ENCODE peak calls at places on chromosomes 4 and X, in eight cellular contexts. H is sigmoid colon, I is aorta, C is pancreas, L is HCT116, R is tibial artery, U is GM23248, P is right cardiac atrium. N is an unnamed sample.

GRCh38 chrX:41734530-41734929 is 10.5 kb downstream of the GPR82 start:
- DNase-seq in H (no peak), I (no peak), C (no peak), L (peak), R (no peak), U (peak), P (no peak), N (no peak)

GRCh38 chrX:76026751-76027150 is 146.1 kb upstream of the PBDC1 start:
- DNase-seq in H (no peak), I (no peak), C (no peak), L (no peak), R (no peak), U (no peak), P (no peak), N (no peak)

GRCh38 chr4:168604496-168605373 is 107.9 kb downstream of the PALLD start:
- DNase-seq in H (peak), I (no peak), C (no peak), L (peak), R (no peak), U (peak), P (no peak), N (peak)

GRCh38 chrX:84186603-84187358 is 1.2 kb downstream of the RPS6KA6 start:
- DNase-seq in H (no peak), I (no peak), C (no peak), L (no peak), R (no peak), U (peak), P (no peak), N (no peak)

GRCh38 chr4:48483777-48484493 is 792 bp downstream of the SLC10A4 start:
- DNase-seq in H (no peak), I (peak), C (no peak), L (no peak), R (no peak), U (peak), P (peak), N (peak)

GRCh38 chrX:48522291-48522690 is 683 bp downstream of the EBP start:
- DNase-seq in H (peak), I (no peak), C (no peak), L (no peak), R (no peak), U (no peak), P (no peak), N (no peak)

GRCh38 chrX:97527725-97528124 is 644.0 kb downstream of the RPA4 start:
- DNase-seq in H (no peak), I (no peak), C (no peak), L (no peak), R (no peak), U (no peak), P (no peak), N (no peak)

GRCh38 chr4:19429684-19430083 is 822.0 kb upstream of the SLIT2 start:
- DNase-seq in H (no peak), I (no peak), C (no peak), L (no peak), R (no peak), U (no peak), P (no peak), N (no peak)

GRCh38 chr4:147057631-147057980 is 111.9 kb upstream of the TTC29 start:
- DNase-seq in H (no peak), I (no peak), C (no peak), L (no peak), R (no peak), U (peak), P (no peak), N (no peak)

GRCh38 chr4:5040839-5041238 is 10.4 kb upstream of the STK32B start:
- DNase-seq in H (no peak), I (no peak), C (no peak), L (no peak), R (no peak), U (no peak), P (no peak), N (no peak)

GRCh38 chrX:19040373-19040772 is 56.5 kb upstream of the PHKA2 start:
- DNase-seq in H (no peak), I (no peak), C (no peak), L (peak), R (no peak), U (no peak), P (no peak), N (no peak)

GRCh38 chr4:182748949-182749348 is 168.2 kb downstream of the DCTD start:
- DNase-seq in H (no peak), I (no peak), C (no peak), L (no peak), R (no peak), U (peak), P (no peak), N (no peak)

GRCh38 chrX:119817130-119817690 is 25.8 kb upstream of the RPL39 start:
- DNase-seq in H (no peak), I (no peak), C (no peak), L (no peak), R (no peak), U (peak), P (no peak), N (no peak)

GRCh38 chrX:103212749-103213457 is 2.0 kb upstream of the BEX4 start:
- DNase-seq in H (no peak), I (no peak), C (no peak), L (no peak), R (no peak), U (no peak), P (no peak), N (no peak)

DNA sequence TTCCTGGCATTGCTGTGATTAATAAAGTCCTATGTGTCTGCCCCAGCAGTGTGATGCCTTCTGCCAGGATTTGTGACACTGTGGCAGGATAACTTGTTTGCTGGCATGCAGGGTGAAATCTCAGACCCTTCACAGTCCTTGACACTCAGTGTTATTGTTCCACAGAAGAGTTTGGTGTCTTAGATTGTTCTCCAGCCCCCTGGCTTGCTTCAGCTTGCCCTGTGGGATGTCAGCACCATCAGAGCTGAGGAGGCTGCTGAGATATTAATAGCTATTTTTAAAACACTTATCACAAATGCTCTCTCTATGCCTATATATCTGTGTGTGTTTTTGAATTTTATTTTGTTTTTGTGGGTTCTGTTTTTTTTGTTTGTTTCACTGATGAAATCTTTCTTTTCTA is 136.9 kb downstream of the TSPAN5 start:
- DNase-seq in H (no peak), I (no peak), C (no peak), L (no peak), R (no peak), U (no peak), P (no peak), N (peak)
- H3K27ac ChIP-seq in H (no peak), I (no peak), C (no peak), L (no peak), R (no peak), U (peak), P (no peak), N (no peak)

DNA sequence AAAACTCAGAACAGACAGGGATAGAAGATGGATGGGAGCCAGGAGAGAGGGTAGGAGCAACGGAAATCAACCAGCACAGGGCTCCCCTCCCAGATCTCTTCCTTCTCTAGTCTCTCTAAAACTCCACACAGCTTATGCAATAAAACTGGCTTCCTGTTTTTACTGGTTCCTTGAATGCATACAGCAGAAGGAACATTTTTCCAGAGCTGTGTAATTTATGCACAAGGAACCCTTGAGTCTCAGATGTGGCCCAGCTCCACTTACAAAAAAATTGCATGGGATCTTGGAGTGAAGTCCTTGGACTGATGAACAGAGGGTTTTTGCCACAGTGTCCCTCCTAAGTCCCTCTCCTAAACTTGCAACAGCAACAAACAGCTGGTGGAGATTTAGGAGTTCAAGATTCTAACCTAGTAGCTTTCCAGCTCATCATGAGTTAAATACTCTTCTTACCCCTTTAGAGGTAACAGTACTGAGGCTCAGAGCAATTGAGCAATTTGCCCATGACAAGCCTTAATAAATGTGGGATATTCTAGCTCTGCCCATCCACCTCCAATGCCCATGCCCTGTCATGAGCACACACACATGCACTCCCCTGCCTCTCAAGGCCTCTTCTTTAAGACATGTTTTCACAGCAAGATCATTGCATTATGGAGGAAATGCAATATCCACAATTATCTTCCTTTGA is 18.4 kb upstream of the CC2D2A start:
- DNase-seq in H (no peak), I (no peak), C (no peak), L (no peak), R (no peak), U (peak), P (peak), N (no peak)
- H3K27ac ChIP-seq in H (peak), I (peak), C (no peak), L (no peak), R (peak), U (peak), P (peak), N (peak)

DNA sequence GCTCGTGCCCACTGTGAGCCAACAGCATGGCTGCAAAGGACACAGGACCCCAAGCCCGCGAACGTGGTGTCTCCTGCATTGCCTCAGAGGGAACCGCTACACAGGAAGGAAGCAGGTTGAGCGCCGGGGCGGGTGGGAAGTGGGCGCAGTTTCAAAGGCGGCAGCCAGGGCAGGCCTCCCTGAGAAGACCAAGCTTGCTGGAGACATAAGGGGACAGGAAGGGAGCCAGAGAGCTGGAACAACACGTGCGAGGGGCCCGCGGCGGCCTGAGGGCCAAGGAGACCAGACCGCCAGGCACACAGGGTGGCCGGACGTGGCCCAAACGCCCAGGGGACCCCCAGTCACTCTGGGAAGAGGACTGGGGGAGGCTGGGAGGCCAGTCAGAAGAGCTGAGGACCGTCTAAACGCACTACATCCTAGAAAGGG is 32.0 kb downstream of the CTBP1 start:
- DNase-seq in H (no peak), I (no peak), C (no peak), L (no peak), R (no peak), U (no peak), P (peak), N (no peak)
- H3K27ac ChIP-seq in H (peak), I (no peak), C (no peak), L (no peak), R (no peak), U (no peak), P (no peak), N (no peak)

GRCh38 chr4:142408003-142408441 is 438.1 kb downstream of the INPP4B start:
- DNase-seq in H (no peak), I (no peak), C (no peak), L (no peak), R (no peak), U (peak), P (no peak), N (no peak)

GRCh38 chr4:142414336-142414945 is 431.7 kb downstream of the INPP4B start:
- DNase-seq in H (no peak), I (no peak), C (no peak), L (no peak), R (no peak), U (no peak), P (no peak), N (no peak)

GRCh38 chr4:142413516-142413915 is 432.6 kb downstream of the INPP4B start:
- DNase-seq in H (no peak), I (no peak), C (no peak), L (no peak), R (no peak), U (no peak), P (no peak), N (no peak)

GRCh38 chr4:142416121-142416520 is 430.0 kb downstream of the INPP4B start:
- DNase-seq in H (no peak), I (no peak), C (no peak), L (no peak), R (no peak), U (peak), P (no peak), N (no peak)

DNA sequence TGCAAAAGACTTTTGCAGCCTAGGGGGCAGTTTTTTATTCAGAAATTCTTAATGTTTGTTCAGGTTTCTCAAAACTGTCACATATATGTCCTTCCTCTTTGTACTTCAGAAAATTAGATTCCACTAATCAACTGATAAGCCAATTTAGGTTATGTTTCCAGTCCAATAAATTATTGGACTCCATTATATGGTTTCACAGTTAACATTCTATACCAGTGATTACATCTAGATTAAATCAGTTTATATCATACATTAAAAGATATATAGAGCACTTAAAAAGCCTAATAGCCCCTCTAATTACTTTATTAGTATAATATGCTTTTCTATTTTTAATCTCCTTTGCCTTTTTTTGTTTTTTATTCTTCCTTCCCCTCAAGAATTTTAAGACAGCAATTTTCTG is 434.1 kb downstream of the INPP4B start:
- DNase-seq in H (no peak), I (no peak), C (no peak), L (no peak), R (no peak), U (no peak), P (no peak), N (no peak)
- H3K27ac ChIP-seq in H (no peak), I (no peak), C (no peak), L (no peak), R (no peak), U (no peak), P (no peak), N (no peak)

GRCh38 chrX:10047631-10048030 is 80.5 kb downstream of the CLDN34 start:
- DNase-seq in H (no peak), I (no peak), C (no peak), L (no peak), R (no peak), U (peak), P (no peak), N (no peak)
- H3K27ac ChIP-seq in H (peak), I (no peak), C (no peak), L (no peak), R (no peak), U (no peak), P (peak), N (peak)

GRCh38 chr4:40199999-40200880 is 3.4 kb downstream of the RHOH start:
- DNase-seq in H (no peak), I (no peak), C (no peak), L (no peak), R (no peak), U (no peak), P (no peak), N (no peak)
- H3K27ac ChIP-seq in H (no peak), I (no peak), C (no peak), L (no peak), R (no peak), U (no peak), P (no peak), N (no peak)

GRCh38 chr4:7967501-7968261 is 28.0 kb upstream of the AFAP1 start:
- DNase-seq in H (no peak), I (no peak), C (no peak), L (no peak), R (no peak), U (peak), P (peak), N (no peak)
- H3K27ac ChIP-seq in H (peak), I (no peak), C (no peak), L (no peak), R (no peak), U (no peak), P (no peak), N (peak)

DNA sequence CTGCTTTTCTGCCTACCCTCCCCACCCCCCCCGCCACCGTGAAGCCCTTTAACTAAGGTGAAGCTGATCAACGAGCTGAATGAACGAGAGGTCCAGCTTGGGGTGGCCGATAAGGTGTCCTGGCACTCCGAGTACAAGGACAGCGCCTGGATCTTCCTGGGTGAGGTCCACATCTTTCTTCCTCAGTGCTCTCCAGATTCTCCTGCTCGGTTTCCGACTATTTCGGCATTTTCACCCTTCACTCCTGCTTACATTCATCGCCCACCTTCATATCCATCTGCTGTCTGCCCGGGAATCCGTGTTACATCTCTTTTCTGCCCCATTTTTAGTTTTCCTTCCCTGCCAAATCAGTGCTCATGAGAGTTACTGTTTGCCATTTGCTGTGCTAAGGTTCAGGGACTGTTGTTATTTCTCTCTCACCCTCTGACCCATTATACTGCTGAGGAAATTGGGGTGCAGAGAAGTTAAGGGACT is 461 bp downstream of the RBMX2 start:
- DNase-seq in H (no peak), I (no peak), C (no peak), L (no peak), R (no peak), U (peak), P (no peak), N (no peak)
- H3K27ac ChIP-seq in H (peak), I (peak), C (no peak), L (peak), R (peak), U (no peak), P (peak), N (peak)

DNA sequence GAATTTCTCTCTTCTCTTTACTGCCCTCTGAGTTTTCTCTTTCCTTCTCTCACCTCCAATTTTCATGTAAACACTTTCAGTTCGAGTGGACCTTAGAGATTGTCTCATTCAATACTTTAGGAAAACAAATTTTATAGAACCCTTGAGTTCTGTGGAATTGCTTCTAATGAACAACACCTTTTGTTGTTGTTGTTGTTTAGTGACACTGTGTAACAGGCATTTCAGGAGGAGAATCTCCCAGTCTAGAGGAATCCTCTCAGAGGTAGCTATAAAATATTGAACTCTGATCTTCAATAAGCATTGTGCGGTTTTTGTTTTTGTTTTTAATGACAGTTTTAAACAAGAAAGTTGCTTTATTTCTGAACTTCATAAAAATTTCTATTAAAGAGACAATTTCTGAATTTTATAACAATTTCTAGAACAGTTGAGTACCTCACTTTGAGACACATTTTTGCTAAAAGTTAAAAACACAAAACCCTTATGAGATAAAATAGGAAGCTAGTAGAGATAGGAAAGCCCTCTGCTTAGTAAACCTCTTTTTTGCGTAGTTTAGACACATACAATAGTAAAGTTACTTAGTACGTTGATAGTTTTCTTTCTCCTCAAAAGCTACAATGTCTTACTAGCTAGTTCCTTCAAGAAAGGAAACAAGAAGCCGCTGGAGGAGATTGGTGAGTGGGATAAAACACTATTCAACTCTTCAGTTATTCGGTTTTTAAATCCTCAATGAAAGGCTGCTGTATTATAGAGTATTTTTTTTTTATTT is 38.8 kb downstream of the CLCN3 start:
- DNase-seq in H (no peak), I (no peak), C (no peak), L (no peak), R (no peak), U (peak), P (no peak), N (no peak)
- H3K27ac ChIP-seq in H (peak), I (no peak), C (peak), L (peak), R (peak), U (peak), P (no peak), N (peak)

DNA sequence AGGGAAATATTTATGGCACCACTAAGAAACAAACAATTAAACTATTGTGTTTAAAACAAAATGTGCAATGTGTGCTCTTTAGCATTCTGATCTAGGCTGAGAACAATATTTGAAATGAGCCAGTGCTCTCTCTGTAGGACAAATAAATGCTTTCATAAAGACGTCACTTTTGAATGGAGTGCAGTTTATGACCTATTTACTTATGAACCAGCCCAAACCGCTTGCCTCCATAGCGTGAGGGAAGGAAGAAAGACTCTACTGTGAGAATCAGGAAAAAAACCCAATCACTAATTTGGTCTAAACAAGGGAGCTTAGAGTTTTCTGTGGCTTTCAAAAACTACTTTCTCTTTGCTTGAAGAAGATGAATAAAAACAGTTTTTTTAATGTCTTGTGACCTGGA is 39.4 kb downstream of the SAT1 start:
- DNase-seq in H (no peak), I (no peak), C (no peak), L (no peak), R (no peak), U (peak), P (no peak), N (no peak)
- H3K27ac ChIP-seq in H (no peak), I (no peak), C (peak), L (peak), R (no peak), U (no peak), P (no peak), N (no peak)

N was measured in heart left ventricle.